ENCODE peak calls at places on chromosomes 13 and 19, in six cellular contexts. J, Y, O, R, P and S are unnamed samples.

GRCh38 chr13:36261976-36262375 is 35.6 kb downstream of the CCDC169 start:
- ATAC-seq in O (no peak), Y (no peak), J (no peak), P (no peak), R (peak; percentile 79), S (peak; percentile 70)

GRCh38 chr13:81017525-81018152 is 676.7 kb upstream of the SPRY2 start:
- ATAC-seq in R (peak; percentile 65), O (peak; percentile 88), J (peak; percentile 75), Y (no peak), P (no peak), S (no peak)

GRCh38 chr13:96481482-96481881 is 391.6 kb downstream of the HS6ST3 start:
- ATAC-seq in Y (no peak), R (no peak), J (no peak), P (no peak), O (no peak), S (no peak)

GRCh38 chr19:7191946-7192691 is 102.1 kb downstream of the INSR start:
- ATAC-seq in O (peak; percentile 83), J (no peak), Y (no peak), P (no peak), R (no peak), S (no peak)

GRCh38 chr19:3443840-3444694 is 36.3 kb downstream of the SMIM24 start:
- ATAC-seq in O (no peak), J (peak; percentile 50), Y (no peak), R (no peak), P (no peak), S (peak; percentile 62)

GRCh38 chr13:107554355-107554905 is 660.9 kb downstream of the LIG4 start:
- ATAC-seq in O (no peak), J (no peak), R (no peak), P (no peak), Y (no peak), S (no peak)

GRCh38 chr19:33214621-33215020 is 11.0 kb downstream of the SLC7A10 start:
- ATAC-seq in R (no peak), P (peak; percentile 75), Y (peak; percentile 48), O (no peak), J (peak; percentile 62), S (no peak)

GRCh38 chr13:79581870-79582315 is 100.9 kb downstream of the NDFIP2 start:
- ATAC-seq in P (no peak), J (no peak), Y (no peak), O (no peak), R (no peak), S (no peak)

GRCh38 chr19:29308977-29309520 is 96.1 kb upstream of the UQCRFS1 start:
- ATAC-seq in P (no peak), Y (no peak), O (no peak), R (no peak), J (no peak), S (no peak)

GRCh38 chr13:112165712-112166111 is 98.8 kb downstream of the SOX1 start:
- ATAC-seq in Y (no peak), R (no peak), O (no peak), P (no peak), J (no peak), S (no peak)

GRCh38 chr13:49731766-49732165 is 40.5 kb upstream of the EBPL start:
- ATAC-seq in R (no peak), P (no peak), J (no peak), Y (no peak), O (no peak), S (no peak)

GRCh38 chr13:72959643-72960042 is 99.2 kb upstream of the KLF5 start:
- ATAC-seq in R (no peak), P (no peak), J (no peak), Y (no peak), O (no peak), S (no peak)

GRCh38 chr19:6744381-6745288 is 5.2 kb downstream of the TRIP10 start:
- ATAC-seq in O (no peak), J (peak; percentile 14), Y (peak; percentile 79), R (peak; percentile 82), P (no peak), S (peak; percentile 86)

GRCh38 chr19:2774953-2775555 is 8.0 kb downstream of the SGTA start:
- ATAC-seq in O (no peak), Y (no peak), J (no peak), P (no peak), R (peak; percentile 64), S (peak; percentile 2)

GRCh38 chr13:85853901-85854663 is 54.9 kb upstream of the SLITRK6 start:
- ATAC-seq in J (no peak), R (peak; percentile 35), P (no peak), O (no peak), Y (no peak), S (no peak)

GRCh38 chr13:28415994-28416411 is 78.9 kb downstream of the FLT1 start:
- ATAC-seq in O (peak; percentile 59), J (no peak), P (no peak), Y (no peak), R (no peak), S (no peak)

GRCh38 chr13:50152224-50152623 is 137.0 kb downstream of the KCNRG start:
- ATAC-seq in Y (no peak), R (no peak), O (no peak), J (no peak), P (peak; percentile 59), S (no peak)

GRCh38 chr19:15114153-15114540 is 6.9 kb downstream of the SYDE1 start:
- ATAC-seq in P (no peak), Y (peak; percentile 46), J (no peak), R (no peak), O (no peak), S (no peak)

GRCh38 chr19:35040474-35040825 is 1.1 kb upstream of the HPN start:
- ATAC-seq in R (no peak), J (no peak), O (no peak), P (no peak), Y (no peak), S (no peak)

GRCh38 chr19:41998246-41999020 is 4.4 kb upstream of the ATP1A3 start:
- ATAC-seq in Y (peak; percentile 9), P (peak; percentile 73), R (no peak), O (peak; percentile 49), J (peak; percentile 57), S (peak; percentile 40)

GRCh38 chr13:72230131-72230530 is 363.1 kb upstream of the DACH1 start:
- ATAC-seq in O (no peak), J (no peak), R (no peak), Y (no peak), P (no peak), S (no peak)

GRCh38 chr13:39957868-39958676 is 302.6 kb downstream of the COG6 start:
- ATAC-seq in R (no peak), O (no peak), P (no peak), J (no peak), Y (no peak), S (no peak)

GRCh38 chr19:42095814-42096230 is 19.9 kb downstream of the ZNF574 start:
- ATAC-seq in J (no peak), Y (no peak), P (peak; percentile 87), O (no peak), R (no peak), S (peak; percentile 50)

GRCh38 chr13:51065372-51066090 is 45.5 kb downstream of the C13orf42 start:
- ATAC-seq in Y (no peak), P (no peak), R (no peak), O (no peak), J (no peak), S (no peak)

GRCh38 chr13:52010890-52011689 is at the start of gene ATP7B:
- ATAC-seq in O (peak; percentile 29), P (peak; percentile 49), R (peak; percentile 49), J (peak; percentile 65), Y (peak; percentile 43), S (no peak)

GRCh38 chr19:1234041-1234669 is 3.6 kb downstream of the CBARP start:
- ATAC-seq in P (no peak), O (no peak), J (no peak), Y (no peak), R (no peak), S (no peak)

GRCh38 chr13:97199451-97199850 is 22.7 kb upstream of the MBNL2 start:
- ATAC-seq in P (no peak), J (no peak), R (no peak), Y (no peak), O (no peak), S (no peak)

DNA sequence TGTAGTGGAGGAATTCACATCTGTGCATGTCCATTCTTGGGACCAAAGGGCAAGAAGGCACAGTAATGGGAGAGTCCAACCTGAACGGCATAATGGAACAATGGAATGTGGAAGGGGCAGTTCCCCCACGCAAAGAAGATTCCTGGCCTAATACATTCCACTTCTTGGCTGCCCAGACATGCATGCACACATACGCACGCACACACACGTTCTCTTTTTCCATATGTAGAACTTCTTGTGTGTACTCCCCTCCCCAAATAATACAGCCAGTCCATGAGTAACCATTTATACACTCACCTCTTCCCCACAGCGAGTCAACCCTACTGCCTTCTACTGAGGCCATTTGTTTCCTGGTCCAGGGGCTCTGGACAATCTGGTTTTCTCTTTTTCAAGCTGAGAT is 6.0 kb upstream of the STK24 start:
- ATAC-seq in O (no peak), J (no peak), R (no peak), P (no peak), Y (no peak), S (no peak)
- TF ChIP-seq EP300 in O (no peak), J (no peak), R (no peak), P (no peak), Y (no peak), S (no peak)

DNA sequence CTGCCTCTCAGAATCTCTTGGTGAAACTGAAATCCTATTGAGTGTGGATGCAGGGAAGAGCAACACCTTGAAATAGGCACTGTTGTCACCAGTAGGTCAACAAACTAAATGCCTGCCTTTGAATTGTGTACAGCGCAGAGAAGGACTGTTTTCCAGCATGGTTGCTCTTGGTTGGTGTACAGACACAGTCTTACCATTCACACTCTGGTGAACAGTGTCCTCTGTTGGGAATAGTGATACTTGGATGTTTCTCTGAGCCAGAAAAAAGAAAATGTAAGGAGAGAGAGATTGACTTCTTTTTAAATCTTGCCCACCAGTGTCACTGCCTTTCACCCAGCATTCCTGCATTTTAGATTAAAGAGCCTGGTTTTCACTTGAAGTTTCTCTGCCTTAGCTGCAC is 179.7 kb downstream of the STK24 start:
- ATAC-seq in J (peak; percentile 9), Y (no peak), O (no peak), R (no peak), P (no peak), S (no peak)
- TF ChIP-seq CTCF in J (peak; percentile 21), Y (no peak), O (no peak), R (no peak), P (no peak), S (peak; percentile 41)

GRCh38 chr13:41565221-41565620 is 107.9 kb downstream of the RGCC start:
- ATAC-seq in P (no peak), R (no peak), O (no peak), J (no peak), Y (no peak), S (no peak)
- H3K4me1 ChIP-seq in P (no peaks in the 10 kb centered on the region), R (peaks cover 38% of the 10 kb centered on the region), O (no peaks in the 10 kb centered on the region), J (peaks cover 36% of the 10 kb centered on the region), Y (peaks cover 4% of the 10 kb centered on the region), S (peaks cover 5% of the 10 kb centered on the region)

DNA sequence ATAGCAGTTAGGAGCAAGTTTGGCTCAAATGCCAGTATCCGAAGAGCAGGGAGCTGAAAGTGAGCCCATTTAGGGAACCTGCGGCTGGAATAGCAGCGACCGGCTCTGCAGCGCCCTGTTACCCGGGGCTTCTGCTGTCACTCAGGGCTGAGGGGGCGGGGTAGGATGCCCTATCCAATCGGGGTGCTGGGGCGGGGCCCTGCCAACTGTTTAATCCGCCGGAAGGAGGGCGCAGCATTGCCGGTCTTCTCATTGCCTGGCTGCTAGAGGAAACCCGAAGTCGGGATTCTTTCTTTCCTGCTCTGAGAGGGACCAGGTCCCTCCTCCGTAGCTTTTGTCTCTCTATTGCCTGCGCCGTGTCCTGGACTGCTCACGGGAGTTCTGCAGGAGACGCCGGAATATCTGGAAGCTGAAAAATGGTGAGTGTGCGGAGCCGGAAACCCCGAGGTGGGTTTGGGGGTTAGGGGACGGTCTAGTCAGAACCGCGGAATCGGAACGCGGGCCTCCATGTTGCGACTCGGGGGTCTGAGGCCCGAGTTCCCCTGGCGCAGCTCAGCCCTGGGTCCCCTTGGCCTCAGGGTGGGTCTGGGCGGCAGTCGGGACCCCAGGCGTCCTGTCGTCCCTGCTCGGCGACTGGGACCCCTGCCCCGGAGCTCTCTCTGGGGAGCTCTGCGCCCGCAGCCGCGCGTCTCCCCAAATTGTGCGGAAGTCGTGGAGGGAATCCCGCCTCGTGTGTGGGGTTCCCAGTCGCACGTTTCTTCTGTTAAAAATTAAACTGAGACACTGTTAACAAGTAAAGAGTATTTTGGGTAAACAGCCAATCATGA is 22.8 kb downstream of the ZNF763 start:
- ATAC-seq in J (peak; percentile 91), O (peak; percentile 99), P (peak; percentile 98), Y (no peak), R (peak; percentile 100), S (peak; percentile 98)
- TF ChIP-seq EP300 in J (no peak), O (peak; percentile 8), P (no peak), Y (no peak), R (no peak), S (no peak)